ENCODE peak calls at places on chromosome 5, in six cellular contexts. S is HCT116, C is HepG2, K is left lung, E is pancreas, Z is heart right ventricle. M is an unnamed sample.

GRCh38 chr5:167736992-167737391 is 554.5 kb upstream of the WWC1 start:
- ATAC-seq in S (no peak), C (no peak), K (no peak), E (no peak), Z (no peak), M (no peak)

GRCh38 chr5:112643339-112643971 is 94.2 kb upstream of the APC start:
- ATAC-seq in S (no peak), C (no peak), K (peak; percentile 81), E (peak; percentile 97), Z (no peak), M (no peak)

GRCh38 chr5:78523314-78524193 is 125.0 kb downstream of the LHFPL2 start:
- ATAC-seq in S (no peak), C (no peak), K (no peak), E (no peak), Z (no peak), M (no peak)

GRCh38 chr5:373710-374602 is 52.4 kb downstream of the AHRR start:
- ATAC-seq in S (peak; percentile 63), C (no peak), K (peak; percentile 14), E (no peak), Z (no peak), M (no peak)

GRCh38 chr5:151132959-151133358 is 24.6 kb downstream of the ANXA6 start:
- ATAC-seq in S (no peak), C (no peak), K (peak; percentile 55), E (no peak), Z (no peak), M (no peak)

GRCh38 chr5:156934450-156935211 is 28.4 kb downstream of the TIMD4 start:
- ATAC-seq in S (peak; percentile 52), C (peak; percentile 30), K (peak; percentile 37), E (no peak), Z (no peak), M (no peak)

GRCh38 chr5:52864376-52864775 is 76.7 kb downstream of the ITGA1 start:
- ATAC-seq in S (no peak), C (no peak), K (peak; percentile 63), E (no peak), Z (no peak), M (peak; percentile 60)

GRCh38 chr5:40932766-40933165 is 23.5 kb downstream of the C7 start:
- ATAC-seq in S (no peak), C (no peak), K (no peak), E (no peak), Z (no peak), M (no peak)

GRCh38 chr5:155116456-155117251 is 103.1 kb downstream of the KIF4B start:
- ATAC-seq in S (no peak), C (peak; percentile 70), K (no peak), E (no peak), Z (no peak), M (no peak)

GRCh38 chr5:31934156-31934555 is 240.0 kb downstream of the GOLPH3 start:
- ATAC-seq in S (no peak), C (no peak), K (peak; percentile 30), E (no peak), Z (no peak), M (no peak)

GRCh38 chr5:61177716-61178115 is 15.4 kb upstream of the SMIM15 start:
- ATAC-seq in S (no peak), C (no peak), K (no peak), E (no peak), Z (no peak), M (no peak)

GRCh38 chr5:154611341-154611767 is 133.3 kb upstream of the HAND1 start:
- ATAC-seq in S (no peak), C (no peak), K (peak; percentile 32), E (peak; percentile 15), Z (peak; percentile 22), M (no peak)

GRCh38 chr5:143001764-143002351 is 231.7 kb downstream of the ARHGAP26 start:
- ATAC-seq in S (no peak), C (peak; percentile 52), K (peak; percentile 56), E (no peak), Z (no peak), M (no peak)

GRCh38 chr5:150394103-150394502 is 18.6 kb downstream of the CD74 start:
- ATAC-seq in S (no peak), C (no peak), K (no peak), E (no peak), Z (no peak), M (no peak)

GRCh38 chr5:117054141-117054540 is 479.5 kb upstream of the SEMA6A start:
- ATAC-seq in S (no peak), C (no peak), K (no peak), E (no peak), Z (no peak), M (no peak)

GRCh38 chr5:51082741-51083140 is 300.5 kb upstream of the ISL1 start:
- ATAC-seq in S (no peak), C (no peak), K (no peak), E (no peak), Z (no peak), M (no peak)

GRCh38 chr5:73908440-73908839 is 282.4 kb downstream of the ARHGEF28 start:
- ATAC-seq in S (no peak), C (no peak), K (no peak), E (no peak), Z (no peak), M (no peak)

GRCh38 chr5:170368593-170368992 is 20.6 kb downstream of the KCNMB1 start:
- ATAC-seq in S (no peak), C (no peak), K (no peak), E (no peak), Z (no peak), M (no peak)

GRCh38 chr5:119368238-119368630 is 12.4 kb downstream of the TNFAIP8 start:
- ATAC-seq in S (no peak), C (no peak), K (peak; percentile 24), E (peak; percentile 35), Z (no peak), M (no peak)

GRCh38 chr5:147509710-147510651 is at the start of gene DPYSL3:
- ATAC-seq in S (peak; percentile 86), C (peak; percentile 84), K (peak; percentile 95), E (peak; percentile 71), Z (peak; percentile 96), M (peak; percentile 87)

GRCh38 chr5:145777445-145778063 is 57.6 kb downstream of the PRELID2 start:
- ATAC-seq in S (no peak), C (no peak), K (no peak), E (no peak), Z (peak; percentile 73), M (no peak)

GRCh38 chr5:56264417-56265025 is 31.4 kb upstream of the ANKRD55 start:
- ATAC-seq in S (peak; percentile 99), C (peak; percentile 93), K (peak; percentile 87), E (peak; percentile 66), Z (peak; percentile 68), M (no peak)

GRCh38 chr5:1522601-1523479 is 920 bp downstream of the LPCAT1 start:
- ATAC-seq in S (no peak), C (peak; percentile 8), K (no peak), E (no peak), Z (no peak), M (peak; percentile 29)

GRCh38 chr5:127770272-127770671 is 67.1 kb downstream of the CCDC192 start:
- ATAC-seq in S (no peak), C (no peak), K (no peak), E (no peak), Z (no peak), M (no peak)
- H3K4me1 ChIP-seq in S (no peaks in the 10 kb centered on the region), C (no peaks in the 10 kb centered on the region), K (no peaks in the 10 kb centered on the region), E (no peaks in the 10 kb centered on the region), Z (no peaks in the 10 kb centered on the region), M (no peaks in the 10 kb centered on the region)

DNA sequence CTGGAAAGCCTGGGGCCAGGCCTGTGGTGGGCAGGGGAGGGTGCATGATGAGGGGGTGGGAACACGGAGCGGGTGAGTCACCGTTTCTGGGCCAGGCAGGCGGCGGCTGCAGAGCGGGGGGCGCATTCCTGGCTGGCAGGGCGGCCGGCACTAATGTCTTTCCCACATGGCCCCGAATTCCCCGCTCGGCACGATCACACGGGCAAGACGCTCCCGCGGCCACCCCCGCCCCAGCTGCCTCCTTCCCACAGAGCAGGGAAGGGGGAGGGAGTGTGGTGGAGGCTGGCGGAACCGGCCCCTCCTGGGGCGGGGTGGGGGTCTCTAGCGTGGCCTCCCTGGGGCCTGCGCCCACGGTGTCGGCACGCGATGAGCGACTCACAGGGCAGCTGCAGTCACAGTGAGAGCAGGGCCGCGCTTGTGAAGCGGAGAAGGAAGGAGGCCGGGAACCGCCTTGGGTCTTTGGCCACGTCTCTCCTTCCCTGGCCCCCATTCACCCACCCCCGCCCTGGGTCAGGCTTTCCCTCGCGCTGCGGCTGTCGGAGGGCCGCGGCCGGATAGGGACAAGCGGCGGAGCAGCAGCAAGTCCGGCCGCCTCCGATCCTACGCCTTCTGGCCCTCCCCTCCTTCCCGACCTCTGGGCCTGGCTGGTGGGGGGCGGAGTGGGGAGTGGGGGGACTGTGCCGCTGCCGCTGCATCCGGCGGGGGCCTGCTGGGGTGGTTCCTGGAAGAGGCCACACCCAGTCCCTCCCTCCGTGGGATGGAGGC is 48.9 kb downstream of the CXXC5 start:
- ATAC-seq in S (peak; percentile 64), C (peak; percentile 51), K (peak; percentile 74), E (peak; percentile 48), Z (peak; percentile 81), M (peak; percentile 73)
- H3K4me3 ChIP-seq in S (peak overlapping the region; percentile 50), C (peak overlapping the region; percentile 66), K (peak overlapping the region; percentile 23), E (peak overlapping the region; percentile 41), Z (peak overlapping the region; percentile 54), M (peak overlapping the region; percentile 6)

GRCh38 chr5:139287890-139288635 is 5.5 kb upstream of the MATR3 start:
- ATAC-seq in S (peak; percentile 33), C (peak; percentile 11), K (peak; percentile 52), E (peak; percentile 58), Z (no peak), M (no peak)
- TF ChIP-seq CTCF in S (no peak), C (peak; percentile 19), K (no peak), E (no peak), Z (peak; percentile 26), M (no peak)

GRCh38 chr5:67093259-67093658 is 103.3 kb downstream of the CD180 start:
- ATAC-seq in S (no peak), C (no peak), K (no peak), E (no peak), Z (no peak), M (no peak)
- H3K4me1 ChIP-seq in S (no peaks in the 10 kb centered on the region), C (peaks cover 52% of the 10 kb centered on the region), K (peaks cover 27% of the 10 kb centered on the region), E (peaks cover 5% of the 10 kb centered on the region), Z (peaks cover 41% of the 10 kb centered on the region), M (peaks cover 16% of the 10 kb centered on the region)